ENCODE peak calls at places on chromosomes 5 and 9, in ten cellular contexts. D is ACHN; Y is endothelial cell; M is stimulated activated CD4-positive, alpha-beta T cell treated with anti-CD3 and anti-CD28 coated beads, Interleukin-4, amount 100 ng/mL, for 24 hours; C is CD8-positive, alpha-beta T cell; K is HTR-8/SVneo; J is C1 segment of cervical spinal cord; X is activated T-helper 2 cell treated with anti-CD3 and anti-CD28 coated beads, Interferon-gamma antibody, Interleukin-2, Interleukin-4, amounts not matched to agents 10 μg/mL and 5 μg/mL and 100 μg/mL, durations not matched to agents 14 hours and 24 hours and 36 hours; W is RWPE1; P is AG04449. S is an unnamed sample.

GRCh38 chr5:150640311-150641005 is at the start of gene SYNPO:
- DNase-seq in D (peak), Y (no peak), M (no peak), C (no peak), K (peak), J (no peak), X (no peak), W (peak), P (peak), S (peak)

GRCh38 chr5:143680672-143681259 is 131.2 kb upstream of the HMHB1 start:
- DNase-seq in D (no peak), Y (no peak), M (no peak), C (no peak), K (no peak), J (no peak), X (no peak), W (no peak), P (no peak), S (no peak)

GRCh38 chr5:66807743-66808142 is 211.6 kb downstream of the MAST4 start:
- DNase-seq in D (peak), Y (no peak), M (no peak), C (no peak), K (peak), J (no peak), X (no peak), W (peak), P (no peak), S (peak)

GRCh38 chr5:135458356-135458755 is 6.2 kb upstream of the TIFAB start:
- DNase-seq in D (no peak), Y (no peak), M (no peak), C (no peak), K (no peak), J (no peak), X (no peak), W (no peak), P (no peak), S (no peak)

GRCh38 chr9:32385135-32385884 is 867 bp downstream of the ACO1 start:
- DNase-seq in D (no peak), Y (no peak), M (no peak), C (no peak), K (no peak), J (no peak), X (no peak), W (no peak), P (no peak), S (no peak)

GRCh38 chr5:57841671-57842375 is 359.2 kb upstream of the ACTBL2 start:
- DNase-seq in D (peak), Y (peak), M (no peak), C (no peak), K (peak), J (no peak), X (no peak), W (peak), P (peak), S (peak)

GRCh38 chr9:131490514-131490913 is 12.2 kb upstream of the POMT1 start:
- DNase-seq in D (no peak), Y (no peak), M (no peak), C (no peak), K (no peak), J (no peak), X (no peak), W (no peak), P (no peak), S (no peak)

GRCh38 chr5:76610196-76610595 is 13.0 kb downstream of the F2RL2 start:
- DNase-seq in D (no peak), Y (no peak), M (no peak), C (no peak), K (no peak), J (no peak), X (no peak), W (no peak), P (no peak), S (no peak)

GRCh38 chr5:146642410-146642809 is 126.4 kb upstream of the GPR151 start:
- DNase-seq in D (no peak), Y (no peak), M (no peak), C (no peak), K (no peak), J (no peak), X (no peak), W (no peak), P (no peak), S (no peak)

GRCh38 chr5:82641362-82641988 is 363.3 kb upstream of the RPS23 start:
- DNase-seq in D (peak), Y (peak), M (peak), C (no peak), K (peak), J (peak), X (no peak), W (peak), P (peak), S (peak)

GRCh38 chr5:95799181-95799835 is 23.2 kb downstream of the GLRX start:
- DNase-seq in D (no peak), Y (no peak), M (no peak), C (no peak), K (no peak), J (no peak), X (no peak), W (no peak), P (no peak), S (no peak)

GRCh38 chr9:110842976-110843375 is 174.4 kb downstream of the MUSK start:
- DNase-seq in D (no peak), Y (no peak), M (no peak), C (no peak), K (no peak), J (no peak), X (no peak), W (no peak), P (no peak), S (no peak)

GRCh38 chr5:43078956-43079355 is 38.8 kb upstream of the ANXA2R start:
- DNase-seq in D (peak), Y (no peak), M (no peak), C (no peak), K (peak), J (no peak), X (no peak), W (peak), P (no peak), S (peak)

GRCh38 chr9:2621678-2622360 is at the start of gene VLDLR:
- DNase-seq in D (peak), Y (peak), M (peak), C (peak), K (peak), J (peak), X (peak), W (peak), P (no peak), S (no peak)

GRCh38 chr5:174609116-174609515 is 115.3 kb upstream of the MSX2 start:
- DNase-seq in D (no peak), Y (no peak), M (no peak), C (no peak), K (no peak), J (no peak), X (no peak), W (peak), P (no peak), S (no peak)

GRCh38 chr9:129898205-129898604 is 62.9 kb downstream of the USP20 start:
- DNase-seq in D (peak), Y (no peak), M (no peak), C (no peak), K (no peak), J (no peak), X (no peak), W (peak), P (no peak), S (no peak)

GRCh38 chr5:135344351-135344750 is 54.7 kb downstream of the MACROH2A1 start:
- DNase-seq in D (no peak), Y (no peak), M (no peak), C (no peak), K (no peak), J (no peak), X (no peak), W (no peak), P (no peak), S (no peak)

GRCh38 chr5:159316519-159317383 is 13.5 kb downstream of the IL12B start:
- DNase-seq in D (peak), Y (peak), M (peak), C (peak), K (peak), J (no peak), X (no peak), W (peak), P (no peak), S (no peak)

GRCh38 chr9:79477955-79478751 is 93.6 kb upstream of the TLE4 start:
- DNase-seq in D (no peak), Y (peak), M (peak), C (peak), K (peak), J (no peak), X (no peak), W (peak), P (no peak), S (no peak)

GRCh38 chr9:126615791-126616447 is 2.2 kb downstream of the LMX1B start:
- DNase-seq in D (no peak), Y (no peak), M (no peak), C (no peak), K (no peak), J (no peak), X (no peak), W (no peak), P (no peak), S (no peak)

GRCh38 chr5:33148076-33148501 is 292.7 kb upstream of the TARS1 start:
- DNase-seq in D (peak), Y (no peak), M (no peak), C (no peak), K (peak), J (no peak), X (no peak), W (peak), P (peak), S (peak)

GRCh38 chr5:82332889-82333619 is 54.9 kb upstream of the RPS23 start:
- DNase-seq in D (no peak), Y (no peak), M (no peak), C (no peak), K (no peak), J (no peak), X (no peak), W (no peak), P (no peak), S (no peak)

GRCh38 chr5:67619636-67620035 is 423.0 kb upstream of the CD180 start:
- DNase-seq in D (no peak), Y (no peak), M (no peak), C (no peak), K (no peak), J (no peak), X (no peak), W (no peak), P (no peak), S (no peak)

GRCh38 chr9:131611586-131611985 is 66.3 kb downstream of the PRRT1B start:
- DNase-seq in D (no peak), Y (no peak), M (no peak), C (no peak), K (no peak), J (no peak), X (no peak), W (peak), P (no peak), S (no peak)

GRCh38 chr5:10366310-10367297 is 13.1 kb downstream of the MARCHF6 start:
- DNase-seq in D (peak), Y (no peak), M (no peak), C (no peak), K (no peak), J (no peak), X (no peak), W (peak), P (no peak), S (no peak)

GRCh38 chr5:103174147-103174546 is 54.0 kb downstream of the PPIP5K2 start:
- DNase-seq in D (no peak), Y (no peak), M (no peak), C (no peak), K (no peak), J (no peak), X (no peak), W (no peak), P (no peak), S (no peak)

GRCh38 chr5:143636951-143637528 is 174.9 kb upstream of the HMHB1 start:
- DNase-seq in D (no peak), Y (no peak), M (no peak), C (no peak), K (no peak), J (no peak), X (no peak), W (no peak), P (no peak), S (no peak)

GRCh38 chr9:6029581-6029980 is 14.2 kb upstream of the RANBP6 start:
- DNase-seq in D (no peak), Y (no peak), M (no peak), C (no peak), K (no peak), J (no peak), X (no peak), W (no peak), P (no peak), S (no peak)

GRCh38 chr9:135047026-135047350 is 40.5 kb upstream of the OLFM1 start:
- DNase-seq in D (no peak), Y (no peak), M (no peak), C (peak), K (no peak), J (no peak), X (no peak), W (no peak), P (no peak), S (no peak)

GRCh38 chr5:2075365-2075764 is 192.6 kb upstream of the IRX4 start:
- DNase-seq in D (no peak), Y (no peak), M (no peak), C (no peak), K (no peak), J (no peak), X (no peak), W (no peak), P (no peak), S (no peak)

GRCh38 chr5:905139-905642 is 12.5 kb downstream of the TRIP13 start:
- DNase-seq in D (no peak), Y (no peak), M (no peak), C (no peak), K (no peak), J (no peak), X (no peak), W (no peak), P (no peak), S (no peak)

S was measured in HS-5.